ENCODE peak calls at places on chromosomes 3 and 15, in four cellular contexts. P is RWPE1, Z is epithelial cell of esophagus, J is foreskin keratinocyte. V is an unnamed sample.

GRCh38 chr3:15794842-15795562 is 2.8 kb downstream of the ANKRD28 start:
- DNase-seq in P (no peak), Z (no peak), J (no peak), V (no peak)

GRCh38 chr15:77838595-77838994 is 205.9 kb upstream of the LINGO1 start:
- DNase-seq in Z (no peak), J (no peak), P (no peak), V (no peak)

GRCh38 chr3:13280122-13280790 is 139.9 kb downstream of the NUP210 start:
- DNase-seq in Z (no peak), J (no peak), P (no peak), V (no peak)

GRCh38 chr15:44536962-44537727 is at the start of gene EIF3J:
- DNase-seq in Z (peak; percentile 98), J (peak; percentile 92), P (peak; percentile 49), V (peak; percentile 93)

GRCh38 chr3:72127843-72128242 is 342.9 kb upstream of the PROK2 start:
- DNase-seq in Z (peak; percentile 75), P (peak; percentile 48), J (peak; percentile 56), V (no peak)

GRCh38 chr3:74145277-74145676 is 469.2 kb downstream of the CNTN3 start:
- DNase-seq in Z (no peak), P (no peak), J (no peak), V (no peak)

GRCh38 chr3:162517110-162517509 is 1020.5 kb downstream of the OTOL1 start:
- DNase-seq in Z (no peak), P (no peak), J (no peak), V (no peak)

GRCh38 chr3:46705022-46705530 is 3.9 kb downstream of the TMIE start:
- DNase-seq in Z (peak; percentile 72), J (peak; percentile 54), P (peak; percentile 49), V (peak; percentile 77)

GRCh38 chr3:49871536-49872157 is 1.9 kb upstream of the CAMKV start:
- DNase-seq in J (no peak), P (no peak), Z (no peak), V (no peak)

GRCh38 chr15:52790166-52790708 is at the start of gene ONECUT1:
- DNase-seq in Z (peak; percentile 37), J (no peak), P (peak; percentile 79), V (peak; percentile 85)

GRCh38 chr3:53941174-53941573 is 49.5 kb upstream of the SELENOK start:
- DNase-seq in P (peak; percentile 9), J (peak; percentile 34), Z (peak; percentile 41), V (no peak)

GRCh38 chr15:80437492-80437891 is 33.3 kb downstream of the ARNT2 start:
- DNase-seq in Z (peak; percentile 6), P (no peak), J (no peak), V (no peak)

GRCh38 chr3:141401584-141402475 is 33.5 kb downstream of the ZBTB38 start:
- DNase-seq in J (no peak), P (peak; percentile 41), Z (no peak), V (peak; percentile 68)

GRCh38 chr3:147410518-147411234 is 1.5 kb downstream of the ZIC1 start:
- DNase-seq in P (no peak), J (no peak), Z (no peak), V (no peak)

GRCh38 chr3:143263844-143264243 is 144.3 kb downstream of the CHST2 start:
- DNase-seq in Z (peak; percentile 59), P (no peak), J (peak; percentile 68), V (no peak)

GRCh38 chr15:98727115-98728040 is 79.0 kb downstream of the IGF1R start:
- DNase-seq in Z (peak; percentile 95), J (peak; percentile 92), P (peak; percentile 98), V (peak; percentile 72)

GRCh38 chr3:114878119-114878839 is 268.8 kb downstream of the ZBTB20 start:
- DNase-seq in Z (peak; percentile 55), J (no peak), P (peak; percentile 10), V (no peak)

GRCh38 chr3:11641683-11642407 is 1.9 kb downstream of the VGLL4 start:
- DNase-seq in P (peak; percentile 20), J (no peak), Z (peak; percentile 39), V (no peak)

GRCh38 chr3:169564883-169565282 is 98.6 kb downstream of the MECOM start:
- DNase-seq in P (no peak), Z (no peak), J (no peak), V (no peak)
- TF ChIP-seq CTCF in P (no peak), Z (peak; percentile 17), J (peak; percentile 16), V (no peak)

DNA sequence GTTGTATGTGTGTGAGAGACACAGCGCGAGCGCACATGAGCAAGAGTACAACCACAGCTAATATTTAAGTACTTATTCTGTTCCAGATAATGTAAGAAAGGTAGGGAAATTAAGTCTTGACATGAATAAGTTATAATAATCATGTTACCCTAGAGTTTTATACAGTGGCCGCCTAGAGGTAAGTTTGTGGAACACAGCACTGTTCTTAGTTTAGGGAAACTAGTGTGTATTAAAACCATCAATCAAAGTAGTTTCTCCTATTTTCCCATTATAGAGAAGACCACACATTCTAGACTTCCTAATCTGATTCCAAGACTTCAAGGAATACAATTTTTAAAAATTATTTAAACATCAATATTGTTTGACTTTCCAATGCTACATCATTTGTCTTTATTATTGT is 9.5 kb downstream of the ALDH1A2 start:
- DNase-seq in Z (no peak), J (no peak), P (no peak), V (no peak)
- TF ChIP-seq CTCF in Z (peak; percentile 33), J (peak; percentile 42), P (no peak), V (peak; percentile 19)

GRCh38 chr15:70099167-70099965 is 1.6 kb upstream of the TLE3 start:
- DNase-seq in P (peak; percentile 100), J (peak; percentile 95), Z (peak; percentile 99), V (peak; percentile 100)

GRCh38 chr15:70100495-70101331 is 3.0 kb upstream of the TLE3 start:
- DNase-seq in P (no peak), J (no peak), Z (peak; percentile 56), V (peak; percentile 71)

GRCh38 chr15:70098461-70099166 is 897 bp upstream of the TLE3 start:
- DNase-seq in Z (peak; percentile 20), J (no peak), P (no peak), V (peak; percentile 67)

GRCh38 chr15:70101459-70102113 is 3.9 kb upstream of the TLE3 start:
- DNase-seq in J (peak; percentile 72), P (peak; percentile 74), Z (peak; percentile 84), V (peak; percentile 79)

DNA sequence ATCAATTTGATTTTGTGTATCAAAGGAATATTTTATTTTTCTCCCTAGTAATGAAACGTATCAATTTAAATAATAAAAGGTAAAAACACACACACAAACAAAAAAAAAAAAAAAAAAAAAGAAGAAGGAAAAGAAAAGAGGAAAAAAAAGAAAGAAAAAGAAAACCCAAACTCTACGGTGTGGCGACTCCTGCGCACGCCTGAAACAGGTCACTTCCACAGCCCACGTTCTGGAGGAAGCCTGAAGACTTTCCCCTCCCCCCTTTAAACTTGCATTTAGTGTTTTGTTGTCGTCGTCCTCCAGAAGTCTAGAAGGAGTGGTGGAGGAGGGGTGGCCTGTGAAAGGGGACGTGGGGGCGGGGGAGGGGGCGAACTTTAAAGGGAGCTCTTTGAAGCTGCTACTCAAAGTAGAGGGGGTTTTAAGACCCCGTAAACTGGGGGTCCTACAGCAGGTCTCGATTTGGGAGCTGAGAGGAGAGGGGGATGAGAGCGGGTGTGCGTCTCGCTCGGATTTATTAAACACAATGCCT is 2.3 kb upstream of the TLE3 start:
- DNase-seq in J (no peak), P (no peak), Z (no peak), V (no peak)
- TF ChIP-seq CTCF in J (no peak), P (no peak), Z (no peak), V (no peak)

GRCh38 chr3:182668974-182669373 is 124.3 kb upstream of the ATP11B start:
- DNase-seq in Z (peak; percentile 61), P (peak; percentile 28), J (peak; percentile 78), V (no peak)
- TF ChIP-seq CTCF in Z (no peak), P (no peak), J (no peak), V (no peak)

GRCh38 chr3:109112946-109113345 is 5.0 kb downstream of the MORC1 start:
- DNase-seq in J (no peak), P (no peak), Z (no peak), V (no peak)

GRCh38 chr3:109114746-109115145 is 3.2 kb downstream of the MORC1 start:
- DNase-seq in P (no peak), Z (no peak), J (no peak), V (no peak)

GRCh38 chr3:109113361-109113760 is 4.6 kb downstream of the MORC1 start:
- DNase-seq in J (no peak), P (no peak), Z (no peak), V (no peak)

GRCh38 chr3:109117939-109118338 is at the start of gene MORC1:
- DNase-seq in J (no peak), Z (no peak), P (no peak), V (no peak)

DNA sequence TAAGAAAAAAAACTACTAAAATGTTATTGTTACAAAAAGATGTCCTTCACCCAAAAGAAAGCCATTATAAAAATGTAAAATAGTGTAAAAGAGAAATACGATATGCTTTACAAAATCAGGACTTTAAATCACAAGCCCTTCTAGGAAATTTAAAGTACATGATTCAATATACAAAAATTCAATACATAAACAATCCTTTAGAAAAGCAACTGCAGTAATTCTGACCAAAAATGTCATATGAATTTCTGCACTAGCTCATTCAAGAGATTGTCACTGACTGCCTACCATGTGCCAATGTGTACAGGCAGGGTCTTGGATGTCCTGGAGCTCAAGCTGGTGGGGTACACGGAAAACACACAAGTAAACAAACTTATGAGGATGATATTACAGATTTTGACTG is 2.5 kb downstream of the MORC1 start:
- DNase-seq in P (no peak), Z (no peak), J (no peak), V (no peak)
- TF ChIP-seq CTCF in P (no peak), Z (no peak), J (no peak), V (no peak)

GRCh38 chr15:82647045-82647834 is at the start of gene CPEB1:
- DNase-seq in Z (peak; percentile 9), P (peak; percentile 46), J (no peak), V (peak; percentile 53)
- TF ChIP-seq CTCF in Z (no peak), P (peak; percentile 18), J (no peak), V (no peak)